ENCODE peak calls at places on chromosomes 16 and 17, in five cellular contexts. One of them, this sample, is unnamed.

GRCh38 chr17:1940810-1941185 is 84.3 kb downstream of the RTN4RL1 start:
- DNase-seq in IMR-90: no peak
- DNase-seq in GM23338: no peak
- DNase-seq in SK-N-SH: no peak
- DNase-seq in fibroblast of lung: no peak
- DNase-seq in this sample: peak

GRCh38 chr17:79843917-79844815 is 4.9 kb upstream of the CBX4 start:
- DNase-seq in SK-N-SH: peak
- DNase-seq in GM23338: peak
- DNase-seq in IMR-90: peak
- DNase-seq in fibroblast of lung: peak
- DNase-seq in this sample: peak

GRCh38 chr16:22008215-22009142 is 568 bp downstream of the MOSMO start:
- DNase-seq in fibroblast of lung: peak
- DNase-seq in SK-N-SH: peak
- DNase-seq in GM23338: peak
- DNase-seq in IMR-90: no peak
- DNase-seq in this sample: peak

GRCh38 chr16:8931864-8932263 is 31.8 kb downstream of the USP7 start:
- DNase-seq in GM23338: peak
- DNase-seq in SK-N-SH: no peak
- DNase-seq in IMR-90: peak
- DNase-seq in fibroblast of lung: peak
- DNase-seq in this sample: peak

GRCh38 chr16:27698266-27698665 is 148.3 kb downstream of the KATNIP start:
- DNase-seq in SK-N-SH: no peak
- DNase-seq in IMR-90: no peak
- DNase-seq in fibroblast of lung: no peak
- DNase-seq in GM23338: peak
- DNase-seq in this sample: no peak

GRCh38 chr16:4298761-4299522 is 16.9 kb upstream of the GLIS2 start:
- DNase-seq in fibroblast of lung: peak
- DNase-seq in SK-N-SH: peak
- DNase-seq in IMR-90: peak
- DNase-seq in GM23338: peak
- DNase-seq in this sample: peak

GRCh38 chr16:75628351-75628750 is 5.3 kb upstream of the ADAT1 start:
- DNase-seq in fibroblast of lung: no peak
- DNase-seq in SK-N-SH: no peak
- DNase-seq in IMR-90: no peak
- DNase-seq in GM23338: no peak
- DNase-seq in this sample: no peak

GRCh38 chr16:66043326-66043725 is 323.2 kb upstream of the CDH5 start:
- DNase-seq in IMR-90: no peak
- DNase-seq in fibroblast of lung: no peak
- DNase-seq in SK-N-SH: no peak
- DNase-seq in GM23338: no peak
- DNase-seq in this sample: no peak

GRCh38 chr16:20073203-20074088 is at the start of gene GPR139:
- DNase-seq in GM23338: peak
- DNase-seq in SK-N-SH: peak
- DNase-seq in fibroblast of lung: no peak
- DNase-seq in IMR-90: no peak
- DNase-seq in this sample: no peak

GRCh38 chr17:82424001-82424862 is 5.8 kb upstream of the OGFOD3 start:
- DNase-seq in GM23338: peak
- DNase-seq in SK-N-SH: peak
- DNase-seq in fibroblast of lung: peak
- DNase-seq in IMR-90: peak
- DNase-seq in this sample: peak

GRCh38 chr16:69064164-69064563 is 41.3 kb upstream of the HAS3 start:
- DNase-seq in IMR-90: peak
- DNase-seq in fibroblast of lung: no peak
- DNase-seq in SK-N-SH: no peak
- DNase-seq in GM23338: no peak
- DNase-seq in this sample: no peak

GRCh38 chr16:84220851-84221250 is 19.0 kb downstream of the KCNG4 start:
- DNase-seq in SK-N-SH: no peak
- DNase-seq in fibroblast of lung: peak
- DNase-seq in IMR-90: peak
- DNase-seq in GM23338: no peak
- DNase-seq in this sample: peak

GRCh38 chr16:88353232-88353631 is 29.5 kb upstream of the ZNF469 start:
- DNase-seq in fibroblast of lung: no peak
- DNase-seq in GM23338: no peak
- DNase-seq in IMR-90: no peak
- DNase-seq in SK-N-SH: no peak
- DNase-seq in this sample: peak

GRCh38 chr17:11814655-11815262 is 182.5 kb downstream of the ZNF18 start:
- DNase-seq in fibroblast of lung: no peak
- DNase-seq in IMR-90: no peak
- DNase-seq in SK-N-SH: no peak
- DNase-seq in GM23338: no peak
- DNase-seq in this sample: no peak

GRCh38 chr16:85003076-85003475 is 8.3 kb downstream of the ZDHHC7 start:
- DNase-seq in IMR-90: no peak
- DNase-seq in fibroblast of lung: no peak
- DNase-seq in GM23338: peak
- DNase-seq in SK-N-SH: no peak
- DNase-seq in this sample: no peak

GRCh38 chr17:38606646-38607611 is 1.2 kb upstream of the SRCIN1 start:
- DNase-seq in fibroblast of lung: no peak
- DNase-seq in GM23338: peak
- DNase-seq in SK-N-SH: no peak
- DNase-seq in IMR-90: no peak
- DNase-seq in this sample: peak

GRCh38 chr16:80517846-80518245 is 22.9 kb upstream of the DYNLRB2 start:
- DNase-seq in SK-N-SH: no peak
- DNase-seq in GM23338: no peak
- DNase-seq in IMR-90: no peak
- DNase-seq in fibroblast of lung: no peak
- DNase-seq in this sample: no peak

GRCh38 chr16:68756250-68757051 is 19.4 kb downstream of the CDH1 start:
- DNase-seq in IMR-90: no peak
- DNase-seq in fibroblast of lung: peak
- DNase-seq in GM23338: no peak
- DNase-seq in SK-N-SH: no peak
- DNase-seq in this sample: no peak

GRCh38 chr17:28193241-28193640 is 125.8 kb upstream of the TMEM97 start:
- DNase-seq in fibroblast of lung: no peak
- DNase-seq in GM23338: no peak
- DNase-seq in SK-N-SH: no peak
- DNase-seq in IMR-90: no peak
- DNase-seq in this sample: no peak

GRCh38 chr16:8949536-8950418 is 13.9 kb downstream of the USP7 start:
- DNase-seq in GM23338: no peak
- DNase-seq in SK-N-SH: no peak
- DNase-seq in IMR-90: no peak
- DNase-seq in fibroblast of lung: peak
- DNase-seq in this sample: peak

GRCh38 chr16:74868501-74868900 is 93.9 kb upstream of the FA2H start:
- DNase-seq in IMR-90: peak
- DNase-seq in GM23338: peak
- DNase-seq in SK-N-SH: no peak
- DNase-seq in fibroblast of lung: peak
- DNase-seq in this sample: peak

GRCh38 chr17:76727745-76728456 is 1.3 kb downstream of the METTL23 start:
- DNase-seq in IMR-90: no peak
- DNase-seq in fibroblast of lung: no peak
- DNase-seq in SK-N-SH: no peak
- DNase-seq in GM23338: no peak
- DNase-seq in this sample: no peak

GRCh38 chr16:2858245-2859025 is 465 bp upstream of the PRSS22 start:
- DNase-seq in SK-N-SH: peak
- DNase-seq in GM23338: peak
- DNase-seq in fibroblast of lung: no peak
- DNase-seq in IMR-90: no peak
- DNase-seq in this sample: peak

GRCh38 chr16:50697881-50698767 is 4.7 kb downstream of the NOD2 start:
- DNase-seq in GM23338: no peak
- DNase-seq in fibroblast of lung: peak
- DNase-seq in IMR-90: peak
- DNase-seq in SK-N-SH: no peak
- DNase-seq in this sample: peak

GRCh38 chr17:57033296-57033695 is 51.8 kb upstream of the AKAP1 start:
- DNase-seq in GM23338: no peak
- DNase-seq in fibroblast of lung: no peak
- DNase-seq in SK-N-SH: no peak
- DNase-seq in IMR-90: no peak
- DNase-seq in this sample: no peak

GRCh38 chr17:66270106-66270505 is 32.3 kb upstream of the PRKCA start:
- DNase-seq in IMR-90: no peak
- DNase-seq in fibroblast of lung: no peak
- DNase-seq in GM23338: no peak
- DNase-seq in SK-N-SH: no peak
- DNase-seq in this sample: no peak

GRCh38 chr17:70089513-70090148 is 14.6 kb downstream of the KCNJ16 start:
- DNase-seq in fibroblast of lung: no peak
- DNase-seq in SK-N-SH: peak
- DNase-seq in IMR-90: no peak
- DNase-seq in GM23338: no peak
- DNase-seq in this sample: no peak

GRCh38 chr17:72726936-72727335 is 365.6 kb downstream of the SLC39A11 start:
- DNase-seq in GM23338: no peak
- DNase-seq in IMR-90: peak
- DNase-seq in SK-N-SH: no peak
- DNase-seq in fibroblast of lung: peak
- DNase-seq in this sample: no peak

GRCh38 chr16:17289671-17290070 is 181.1 kb downstream of the XYLT1 start:
- DNase-seq in SK-N-SH: no peak
- DNase-seq in IMR-90: no peak
- DNase-seq in GM23338: no peak
- DNase-seq in fibroblast of lung: no peak
- DNase-seq in this sample: no peak

GRCh38 chr17:49680314-49680713 is 2.4 kb upstream of the SPOP start:
- DNase-seq in SK-N-SH: no peak
- DNase-seq in IMR-90: no peak
- DNase-seq in GM23338: no peak
- DNase-seq in fibroblast of lung: no peak
- DNase-seq in this sample: no peak

GRCh38 chr17:49677933-49678847 is at the start of gene SPOP:
- DNase-seq in fibroblast of lung: peak
- DNase-seq in IMR-90: peak
- DNase-seq in SK-N-SH: peak
- DNase-seq in GM23338: peak
- DNase-seq in this sample: peak

GRCh38 chr17:49676276-49676868 is 1.5 kb downstream of the SPOP start:
- DNase-seq in fibroblast of lung: peak
- DNase-seq in GM23338: peak
- DNase-seq in IMR-90: peak
- DNase-seq in SK-N-SH: no peak
- DNase-seq in this sample: peak

GRCh38 chr17:49677134-49677932 is 564 bp downstream of the SPOP start:
- DNase-seq in GM23338: peak
- DNase-seq in IMR-90: peak
- DNase-seq in SK-N-SH: peak
- DNase-seq in fibroblast of lung: peak
- DNase-seq in this sample: peak

GRCh38 chr17:49681336-49681735 is 3.4 kb upstream of the SPOP start:
- DNase-seq in SK-N-SH: no peak
- DNase-seq in GM23338: no peak
- DNase-seq in IMR-90: no peak
- DNase-seq in fibroblast of lung: no peak
- DNase-seq in this sample: no peak
- H2AFZ ChIP-seq in SK-N-SH: peak
- H2AFZ ChIP-seq in GM23338: no peak
- H2AFZ ChIP-seq in IMR-90: no peak
- H2AFZ ChIP-seq in fibroblast of lung: no peak
- H2AFZ ChIP-seq in this sample: no peak

DNA sequence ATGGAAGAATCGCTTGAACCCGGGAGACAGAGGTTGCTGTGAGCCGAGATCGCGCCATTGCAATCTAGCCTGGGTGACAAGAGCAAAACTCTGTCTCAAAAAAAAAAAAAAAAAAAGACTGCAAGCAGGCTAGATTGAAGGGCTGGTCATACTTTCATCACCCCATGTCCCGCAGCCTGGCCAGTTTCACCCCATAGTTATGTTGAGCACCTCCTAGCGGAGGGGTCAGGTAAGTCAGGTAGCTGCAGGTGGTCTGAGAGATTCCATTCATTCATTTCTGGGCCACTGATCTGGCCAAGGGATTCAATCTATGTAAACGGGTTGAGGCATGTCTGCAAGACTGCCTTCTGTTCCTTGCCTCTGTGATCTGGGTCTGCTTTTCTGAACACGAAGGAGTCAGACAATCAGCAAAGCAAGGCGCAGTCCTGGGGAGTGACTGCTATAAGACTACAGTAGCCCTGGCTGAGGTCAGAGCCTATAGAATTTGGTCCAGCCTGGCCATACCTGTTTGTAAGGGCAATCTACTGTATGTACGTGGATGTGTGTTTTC is 23.6 kb upstream of the BPTF start:
- DNase-seq in SK-N-SH: no peak
- DNase-seq in IMR-90: no peak
- DNase-seq in GM23338: peak
- DNase-seq in fibroblast of lung: no peak
- DNase-seq in this sample: no peak
- TF ChIP-seq CTCF in SK-N-SH: no peak
- TF ChIP-seq CTCF in IMR-90: no peak
- TF ChIP-seq CTCF in GM23338: peak
- TF ChIP-seq CTCF in fibroblast of lung: no peak
- TF ChIP-seq CTCF in this sample: no peak

GRCh38 chr17:44065668-44066203 is 735 bp downstream of the LSM12 start:
- DNase-seq in GM23338: no peak
- DNase-seq in SK-N-SH: no peak
- DNase-seq in IMR-90: no peak
- DNase-seq in fibroblast of lung: no peak
- DNase-seq in this sample: peak
- H2AFZ ChIP-seq in GM23338: no peak
- H2AFZ ChIP-seq in SK-N-SH: peak
- H2AFZ ChIP-seq in IMR-90: peak
- H2AFZ ChIP-seq in fibroblast of lung: no peak
- H2AFZ ChIP-seq in this sample: no peak

DNA sequence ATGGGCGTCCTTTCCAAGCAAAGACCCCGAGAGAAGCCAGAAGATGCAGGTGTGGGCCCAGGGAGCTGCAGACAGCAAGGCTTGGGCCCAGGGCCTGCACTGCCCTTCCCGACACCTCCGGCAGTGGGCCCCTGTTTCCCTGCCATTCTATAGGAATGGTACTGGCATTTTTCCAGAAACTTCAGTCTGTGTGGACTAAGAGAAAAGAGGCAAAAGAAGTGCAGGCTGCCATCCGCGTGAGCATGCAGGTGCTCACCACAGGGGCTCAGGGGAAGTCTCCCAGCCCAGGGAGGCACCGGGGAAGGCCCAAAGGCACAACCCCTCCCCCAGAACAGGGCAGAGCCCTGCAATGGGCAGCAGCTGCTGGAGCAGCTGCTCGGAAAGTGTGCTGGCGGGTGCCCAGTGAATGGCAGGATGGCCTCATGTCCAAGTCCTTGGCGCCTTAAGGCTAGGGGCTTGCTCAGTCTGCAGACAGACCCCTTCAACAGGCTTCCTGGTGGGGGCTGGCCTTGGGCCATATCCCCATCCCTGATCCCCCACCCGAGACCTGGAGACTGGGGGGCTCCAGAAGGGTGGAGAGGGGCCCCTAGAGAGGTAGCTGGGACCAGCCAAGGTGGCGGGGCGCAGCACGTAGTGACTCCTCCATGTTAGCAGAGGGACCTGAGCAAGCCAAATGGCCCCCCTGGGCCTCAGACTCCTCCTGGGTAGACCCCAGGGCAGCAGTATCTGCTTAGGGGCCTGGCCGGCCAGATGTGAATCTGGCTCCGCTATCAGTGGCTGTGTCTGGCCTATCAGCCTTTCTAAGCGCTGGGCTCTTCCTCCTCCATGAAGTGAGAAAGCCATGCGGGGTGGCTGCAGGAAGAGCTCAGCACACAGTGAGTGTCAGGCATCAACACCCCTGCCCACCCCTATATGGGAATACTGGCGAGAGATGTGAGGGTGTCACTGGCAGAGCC is 6.7 kb upstream of the TPPP3 start:
- DNase-seq in GM23338: no peak
- DNase-seq in SK-N-SH: peak
- DNase-seq in fibroblast of lung: no peak
- DNase-seq in IMR-90: no peak
- DNase-seq in this sample: peak
- TF ChIP-seq CTCF in GM23338: no peak
- TF ChIP-seq CTCF in SK-N-SH: no peak
- TF ChIP-seq CTCF in fibroblast of lung: no peak
- TF ChIP-seq CTCF in IMR-90: no peak
- TF ChIP-seq CTCF in this sample: no peak